ENCODE peak calls at places on chromosomes 4 and X, in seven cellular contexts. H is mammary epithelial cell, C is colonic mucosa, D is K562, E is fibroblast of lung, R is GM23248, K is endothelial cell of umbilical vein. B is an unnamed sample.

GRCh38 chrX:17788439-17788838 is 51.1 kb downstream of the SCML1 start:
- DNase-seq in H (peak), C (peak), D (peak), E (peak), R (peak), K (peak), B (no peak)

GRCh38 chrX:35826503-35826902 is 28.4 kb downstream of the MAGEB16 start:
- DNase-seq in H (peak), C (no peak), D (no peak), E (no peak), R (no peak), K (no peak), B (no peak)

GRCh38 chrX:118498351-118498750 is 2.7 kb downstream of the DOCK11 start:
- DNase-seq in H (no peak), C (no peak), D (no peak), E (no peak), R (no peak), K (no peak), B (no peak)

GRCh38 chr4:17817027-17817426 is 6.2 kb downstream of the NCAPG start:
- DNase-seq in H (peak), C (no peak), D (no peak), E (peak), R (peak), K (peak), B (no peak)

GRCh38 chr4:176507845-176508533 is 188.2 kb downstream of the SPCS3 start:
- DNase-seq in H (no peak), C (no peak), D (no peak), E (no peak), R (no peak), K (no peak), B (no peak)

GRCh38 chrX:153646620-153647373 is at the start of gene DUSP9:
- DNase-seq in H (no peak), C (peak), D (peak), E (no peak), R (peak), K (peak), B (peak)

GRCh38 chr4:41120297-41121217 is 93.8 kb downstream of the APBB2 start:
- DNase-seq in H (peak), C (no peak), D (no peak), E (peak), R (peak), K (peak), B (peak)

GRCh38 chr4:173537628-173538147 is 7.7 kb upstream of the HAND2 start:
- DNase-seq in H (no peak), C (peak), D (no peak), E (no peak), R (peak), K (no peak), B (no peak)

GRCh38 chrX:102155806-102156179 is at the start of gene BEX5:
- DNase-seq in H (no peak), C (peak), D (peak), E (no peak), R (peak), K (peak), B (peak)

GRCh38 chr4:8542776-8543525 is 37.2 kb upstream of the GPR78 start:
- DNase-seq in H (no peak), C (no peak), D (no peak), E (no peak), R (peak), K (no peak), B (peak)

GRCh38 chr4:82515705-82516104 is 46.1 kb downstream of the TMEM150C start:
- DNase-seq in H (peak), C (no peak), D (no peak), E (peak), R (peak), K (peak), B (no peak)

GRCh38 chr4:8373973-8374545 is 66.5 kb downstream of the ACOX3 start:
- DNase-seq in H (no peak), C (no peak), D (no peak), E (no peak), R (no peak), K (no peak), B (peak)

GRCh38 chrX:46670316-46670715 is 88.6 kb downstream of the SLC9A7 start:
- DNase-seq in H (no peak), C (no peak), D (no peak), E (no peak), R (no peak), K (no peak), B (no peak)

GRCh38 chr4:81452452-81453011 is 19.2 kb downstream of the RASGEF1B start:
- DNase-seq in H (peak), C (no peak), D (no peak), E (no peak), R (peak), K (no peak), B (no peak)

GRCh38 chr4:154018659-154019058 is 229.8 kb upstream of the SFRP2 start:
- DNase-seq in H (no peak), C (no peak), D (no peak), E (no peak), R (no peak), K (no peak), B (no peak)

GRCh38 chr4:176788971-176789370 is 3.8 kb downstream of the VEGFC start:
- DNase-seq in H (no peak), C (no peak), D (no peak), E (no peak), R (no peak), K (no peak), B (no peak)

GRCh38 chr4:89838005-89838404 is 1.0 kb upstream of the SNCA start:
- DNase-seq in H (peak), C (no peak), D (peak), E (peak), R (peak), K (peak), B (no peak)
- H3K9ac ChIP-seq in H (peak), C (no peak), D (no peak), E (no peak), R (no peak), K (peak), B (no peak)

GRCh38 chr4:89549907-89550306 is 242.3 kb upstream of the GPRIN3 start:
- DNase-seq in H (peak), C (no peak), D (no peak), E (peak), R (peak), K (peak), B (no peak)

GRCh38 chr4:89545315-89545714 is 237.7 kb upstream of the GPRIN3 start:
- DNase-seq in H (no peak), C (no peak), D (no peak), E (peak), R (no peak), K (no peak), B (no peak)

GRCh38 chr4:89556596-89557305 is 249.2 kb upstream of the GPRIN3 start:
- DNase-seq in H (peak), C (no peak), D (no peak), E (peak), R (peak), K (peak), B (no peak)

DNA sequence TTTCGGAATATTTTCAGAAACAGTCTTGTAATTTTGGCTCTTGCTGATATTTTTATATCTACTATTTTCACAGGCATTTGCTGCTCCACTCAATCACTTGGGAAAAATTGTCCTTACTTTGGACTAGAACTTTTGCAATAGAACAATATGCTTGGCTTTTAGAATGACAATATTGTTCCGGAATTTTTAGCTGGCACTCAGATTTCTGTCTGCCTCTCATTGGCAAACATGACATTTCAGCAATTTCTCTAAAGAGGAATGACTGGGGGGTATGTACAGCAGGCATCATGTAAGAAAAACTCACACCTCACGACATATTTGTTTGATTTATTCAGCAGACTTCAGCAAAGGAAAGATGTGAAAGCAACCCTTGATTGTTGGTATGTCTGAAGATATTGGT is 243.6 kb upstream of the GPRIN3 start:
- DNase-seq in H (no peak), C (no peak), D (no peak), E (no peak), R (peak), K (no peak), B (no peak)
- H3K27ac ChIP-seq in H (no peak), C (no peak), D (no peak), E (no peak), R (no peak), K (no peak), B (no peak)

GRCh38 chr4:113593400-113594230 is 167.9 kb downstream of the CAMK2D start:
- DNase-seq in H (no peak), C (no peak), D (no peak), E (no peak), R (no peak), K (no peak), B (no peak)
- H3K9ac ChIP-seq in H (no peak), C (no peak), D (no peak), E (no peak), R (no peak), K (no peak), B (no peak)

GRCh38 chrX:72465882-72466281 is 106.8 kb downstream of the HDAC8 start:
- DNase-seq in H (no peak), C (no peak), D (peak), E (no peak), R (no peak), K (no peak), B (no peak)
- H3K27ac ChIP-seq in H (no peak), C (no peak), D (no peak), E (no peak), R (no peak), K (no peak), B (no peak)

DNA sequence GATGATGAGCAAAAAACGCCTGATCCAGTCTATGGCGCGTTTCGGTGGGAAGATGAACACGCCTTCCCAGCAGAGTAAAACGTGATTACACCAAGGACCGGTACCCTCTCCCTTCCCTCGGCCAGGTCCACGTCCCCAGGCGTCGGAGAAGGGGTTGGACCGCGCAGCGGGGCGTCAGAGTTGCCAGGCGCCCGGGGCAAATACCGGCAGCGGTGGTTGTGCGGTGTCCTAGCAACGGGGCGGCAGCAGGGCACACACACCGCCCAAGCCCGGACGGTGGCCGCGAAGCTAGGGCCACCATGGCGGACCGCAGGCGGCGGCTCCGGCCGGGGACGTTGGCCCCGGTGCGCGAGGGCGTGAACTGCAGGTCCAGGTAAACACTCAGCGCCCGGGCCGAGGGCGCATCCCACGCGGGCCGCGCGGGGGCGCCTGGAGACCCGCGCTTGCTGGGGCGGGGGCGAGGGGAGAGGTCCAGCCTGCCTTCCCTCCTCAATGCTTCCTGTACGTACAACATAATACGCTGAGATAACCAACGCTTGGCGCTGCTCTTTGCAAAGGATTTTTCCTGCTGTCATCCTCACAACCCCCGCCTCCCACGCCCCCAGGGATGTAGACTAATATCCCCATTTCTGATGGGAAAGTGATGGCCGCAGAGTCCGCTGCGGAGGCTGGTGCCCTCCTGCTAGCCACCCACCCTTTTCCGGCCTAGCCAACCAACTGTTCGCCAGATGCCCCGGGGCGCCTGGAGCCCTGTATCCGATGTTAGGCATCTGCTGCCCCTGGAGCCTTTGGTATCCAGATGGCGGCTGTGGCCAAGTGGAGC is at the start of gene FAM47E:
- DNase-seq in H (peak), C (peak), D (peak), E (peak), R (peak), K (peak), B (peak)
- H3K9ac ChIP-seq in H (peak), C (peak), D (no peak), E (no peak), R (peak), K (no peak), B (peak)

DNA sequence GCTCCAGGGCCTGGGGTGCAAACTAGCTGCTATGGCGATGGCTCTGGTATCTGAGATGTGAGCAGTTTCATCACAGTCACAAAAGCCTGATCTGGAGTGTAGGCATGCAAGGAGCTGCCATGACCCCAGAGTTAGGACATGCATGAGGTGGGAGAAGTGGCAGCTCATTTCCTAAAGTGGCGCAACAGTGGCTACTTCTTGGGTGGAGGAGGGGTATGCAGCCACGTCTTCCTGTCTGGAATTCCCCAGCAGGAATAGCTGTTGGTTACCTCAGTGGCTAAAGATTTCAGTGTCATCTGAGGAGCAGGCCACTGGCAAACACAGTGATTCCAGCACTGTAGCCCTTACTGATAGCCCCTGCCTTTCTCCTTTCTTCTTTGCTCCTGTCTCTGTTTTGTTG is 1382.5 kb downstream of the C4orf33 start:
- DNase-seq in H (peak), C (no peak), D (no peak), E (peak), R (peak), K (peak), B (no peak)
- H3K27ac ChIP-seq in H (peak), C (no peak), D (no peak), E (no peak), R (peak), K (no peak), B (no peak)

GRCh38 chrX:2608638-2609430 is 82.3 kb upstream of the CD99 start:
- DNase-seq in H (peak), C (peak), D (peak), E (peak), R (peak), K (peak), B (peak)
- H3K9ac ChIP-seq in H (peak), C (peak), D (peak), E (peak), R (peak), K (peak), B (peak)

B was measured in kidney.